ENCODE peak calls at places on chromosomes 6 and 20, in four cellular contexts. C is H1, Y is IMR-90, I is mesenchymal stem cell. L is an unnamed sample.

GRCh38 chr6:157332813-157333212 is 9.5 kb upstream of the TMEM242 start:
- DNase-seq in C (no peak), Y (no peak), I (no peak), L (no peak)

GRCh38 chr20:38833857-38834164 is 28.3 kb downstream of the PPP1R16B start:
- DNase-seq in C (no peak), Y (no peak), I (no peak), L (no peak)

GRCh38 chr6:89602713-89603112 is 35.8 kb downstream of the LYRM2 start:
- DNase-seq in C (no peak), Y (no peak), I (no peak), L (no peak)

GRCh38 chr6:134873500-134874388 is 76.2 kb downstream of the ALDH8A1 start:
- DNase-seq in C (no peak), Y (no peak), I (no peak), L (no peak)

GRCh38 chr20:40990542-40991120 is 38.0 kb upstream of the TOP1 start:
- DNase-seq in C (peak), Y (peak), I (peak), L (peak)

GRCh38 chr20:18657575-18657974 is 69.7 kb downstream of the DTD1 start:
- DNase-seq in C (no peak), Y (peak), I (no peak), L (no peak)

GRCh38 chr6:166497087-166497899 is 89.2 kb downstream of the RAMACL start:
- DNase-seq in C (no peak), Y (peak), I (peak), L (no peak)

GRCh38 chr6:45187841-45188240 is 140.3 kb upstream of the RUNX2 start:
- DNase-seq in C (no peak), Y (peak), I (peak), L (no peak)

GRCh38 chr20:48761023-48761785 is 66.6 kb downstream of the PREX1 start:
- DNase-seq in C (no peak), Y (no peak), I (no peak), L (no peak)

GRCh38 chr6:135358251-135358821 is 139.2 kb downstream of the AHI1 start:
- DNase-seq in C (no peak), Y (peak), I (peak), L (no peak)

GRCh38 chr6:158270389-158271127 is 41.7 kb upstream of the TULP4 start:
- DNase-seq in C (no peak), Y (no peak), I (no peak), L (no peak)

GRCh38 chr6:167827588-167828324 is 1.0 kb downstream of the AFDN start:
- DNase-seq in C (no peak), Y (peak), I (peak), L (peak)

GRCh38 chr6:38215225-38215624 is 395.7 kb downstream of the ZFAND3 start:
- DNase-seq in C (no peak), Y (no peak), I (no peak), L (no peak)

GRCh38 chr6:17200395-17200794 is 80.8 kb upstream of the RBM24 start:
- DNase-seq in C (peak), Y (no peak), I (peak), L (peak)

GRCh38 chr6:3068329-3069223 is at the start of gene RIPK1:
- DNase-seq in C (no peak), Y (peak), I (peak), L (peak)
- H2BK15ac ChIP-seq in C (peak), Y (no peak), I (peak), L (no peak)

GRCh38 chr20:63976980-63977391 is 2.5 kb downstream of the SAMD10 start:
- DNase-seq in C (no peak), Y (no peak), I (no peak), L (no peak)

GRCh38 chr20:63979549-63980316 is at the start of gene SAMD10:
- DNase-seq in C (no peak), Y (peak), I (peak), L (peak)

GRCh38 chr20:63978319-63979220 is 872 bp downstream of the SAMD10 start:
- DNase-seq in C (no peak), Y (peak), I (peak), L (peak)

GRCh38 chr20:63979221-63979548 is 257 bp downstream of the SAMD10 start:
- DNase-seq in C (no peak), Y (no peak), I (no peak), L (no peak)

GRCh38 chr20:63977392-63978276 is 1.8 kb downstream of the SAMD10 start:
- DNase-seq in C (no peak), Y (peak), I (peak), L (no peak)
- H2BK15ac ChIP-seq in C (peak), Y (no peak), I (peak), L (no peak)

DNA sequence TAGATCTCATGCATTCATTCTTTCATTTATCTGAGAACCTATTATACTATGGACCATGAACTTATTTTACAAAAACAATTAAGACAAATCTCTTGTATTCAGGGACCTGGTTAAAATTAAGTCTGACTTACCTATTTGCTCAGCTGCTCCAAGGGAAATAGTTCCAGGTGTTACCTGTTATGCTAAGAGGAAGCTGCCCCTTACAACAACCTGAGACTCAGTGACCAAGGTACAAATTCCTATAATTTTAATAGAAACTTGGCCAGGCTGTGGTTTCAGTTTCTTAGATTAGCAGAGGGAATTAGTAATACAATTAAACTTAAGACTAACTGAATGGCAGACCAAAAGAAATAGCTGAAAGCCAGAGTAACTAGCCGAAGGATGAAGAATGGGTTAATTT is 48.2 kb upstream of the GMPR start:
- DNase-seq in C (no peak), Y (no peak), I (no peak), L (no peak)
- H2BK15ac ChIP-seq in C (no peak), Y (no peak), I (no peak), L (no peak)

GRCh38 chr6:142926494-142927273 is 18.3 kb downstream of the HIVEP2 start:
- DNase-seq in C (no peak), Y (peak), I (peak), L (peak)
- H2BK15ac ChIP-seq in C (no peak), Y (peak), I (peak), L (no peak)

DNA sequence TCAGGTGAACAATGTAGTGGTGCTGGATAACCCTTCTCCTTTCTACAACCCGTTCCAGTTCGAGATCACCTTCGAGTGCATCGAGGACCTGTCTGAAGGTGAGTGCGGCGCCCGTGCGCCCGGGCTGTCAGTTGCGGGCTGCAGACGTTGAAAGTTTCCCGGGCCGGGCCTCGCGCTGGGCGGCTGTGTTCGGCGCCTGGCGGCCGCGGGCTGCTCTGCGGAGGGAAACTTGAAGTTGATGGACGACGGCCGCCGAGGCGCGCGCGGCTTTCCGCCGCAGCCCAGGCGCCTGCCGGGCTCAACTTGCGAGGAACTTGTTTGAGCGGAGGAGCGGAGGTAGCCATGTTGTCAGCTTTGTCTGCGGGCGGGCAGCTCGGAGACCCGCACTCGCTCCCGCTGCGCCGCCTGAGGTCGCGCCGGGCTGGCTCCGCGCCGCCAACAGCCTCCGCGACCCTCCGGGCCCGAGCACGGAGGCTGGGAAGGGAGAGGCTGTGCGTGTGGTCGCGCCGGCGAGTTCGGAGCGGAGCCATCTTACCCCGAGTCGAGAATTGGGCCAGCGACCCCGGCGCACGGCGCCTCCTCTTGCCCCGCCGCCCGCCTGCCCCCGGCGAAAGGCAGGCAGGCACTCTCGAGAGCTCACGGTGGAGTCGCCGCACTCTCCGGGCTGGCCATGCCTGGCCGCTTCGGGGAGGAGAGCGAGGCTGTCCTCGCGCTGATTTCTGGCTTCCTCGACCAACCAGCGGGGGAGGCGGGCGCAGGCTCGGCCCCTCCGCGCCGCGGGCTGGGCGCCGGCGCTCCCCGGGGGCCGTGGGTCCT is 681 bp downstream of the ASF1A start:
- DNase-seq in C (no peak), Y (peak), I (peak), L (peak)
- H2BK15ac ChIP-seq in C (no peak), Y (no peak), I (peak), L (no peak)

GRCh38 chr20:62354811-62355341 is 12.2 kb downstream of the LAMA5 start:
- DNase-seq in C (no peak), Y (no peak), I (no peak), L (no peak)
- H2BK15ac ChIP-seq in C (no peak), Y (no peak), I (peak), L (no peak)

GRCh38 chr20:62770916-62771315 is 25.4 kb upstream of the MRGBP start:
- DNase-seq in C (no peak), Y (no peak), I (no peak), L (no peak)

GRCh38 chr20:62772103-62772611 is 24.1 kb upstream of the MRGBP start:
- DNase-seq in C (no peak), Y (no peak), I (no peak), L (no peak)

GRCh38 chr20:62770111-62770910 is 26.0 kb upstream of the MRGBP start:
- DNase-seq in C (no peak), Y (no peak), I (no peak), L (no peak)

GRCh38 chr20:62772618-62772993 is 23.7 kb upstream of the MRGBP start:
- DNase-seq in C (no peak), Y (no peak), I (no peak), L (no peak)

DNA sequence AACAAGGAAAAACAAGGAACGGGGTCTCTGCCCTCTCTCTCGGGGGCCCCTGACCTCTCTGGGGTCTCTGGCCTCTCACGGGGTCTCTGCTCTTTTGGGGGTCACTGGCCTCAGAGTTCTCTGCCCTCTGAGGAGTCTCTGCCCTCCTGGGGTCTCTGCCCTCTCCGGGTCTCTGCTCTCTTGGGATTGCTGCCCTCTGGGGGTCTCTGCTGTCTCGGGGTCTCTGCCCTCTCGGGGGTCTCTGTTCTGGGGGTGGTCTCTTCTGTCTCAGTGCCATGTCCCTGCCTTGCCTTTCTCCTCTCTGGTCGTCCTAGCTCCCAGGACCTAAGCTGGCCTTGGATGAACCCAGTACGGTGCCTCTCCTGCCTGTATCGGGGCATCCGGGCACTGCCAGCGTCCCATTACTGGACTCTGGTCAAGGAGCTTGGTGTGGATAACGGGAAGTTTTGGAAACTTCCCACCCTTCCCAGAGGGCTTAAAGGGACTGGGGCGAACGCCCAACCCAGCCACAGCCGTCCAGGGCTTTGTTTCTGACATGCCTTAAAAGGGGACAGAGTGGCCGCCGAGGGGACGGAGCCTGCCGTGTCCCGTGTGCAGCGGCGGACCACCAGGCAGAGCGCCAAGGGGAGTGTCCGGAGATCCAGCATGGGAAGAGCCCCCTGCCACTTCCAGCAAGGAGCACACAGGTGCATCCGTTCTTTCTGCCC is 24.7 kb upstream of the MRGBP start:
- DNase-seq in C (no peak), Y (no peak), I (no peak), L (no peak)
- H2BK15ac ChIP-seq in C (no peak), Y (no peak), I (no peak), L (no peak)

GRCh38 chr6:82712826-82713225 is 349.2 kb downstream of the TPBG start:
- DNase-seq in C (no peak), Y (no peak), I (no peak), L (peak)

GRCh38 chr6:82705579-82705978 is 342.0 kb downstream of the TPBG start:
- DNase-seq in C (no peak), Y (no peak), I (no peak), L (no peak)

GRCh38 chr6:82711992-82712788 is 348.6 kb downstream of the TPBG start:
- DNase-seq in C (no peak), Y (no peak), I (peak), L (peak)

DNA sequence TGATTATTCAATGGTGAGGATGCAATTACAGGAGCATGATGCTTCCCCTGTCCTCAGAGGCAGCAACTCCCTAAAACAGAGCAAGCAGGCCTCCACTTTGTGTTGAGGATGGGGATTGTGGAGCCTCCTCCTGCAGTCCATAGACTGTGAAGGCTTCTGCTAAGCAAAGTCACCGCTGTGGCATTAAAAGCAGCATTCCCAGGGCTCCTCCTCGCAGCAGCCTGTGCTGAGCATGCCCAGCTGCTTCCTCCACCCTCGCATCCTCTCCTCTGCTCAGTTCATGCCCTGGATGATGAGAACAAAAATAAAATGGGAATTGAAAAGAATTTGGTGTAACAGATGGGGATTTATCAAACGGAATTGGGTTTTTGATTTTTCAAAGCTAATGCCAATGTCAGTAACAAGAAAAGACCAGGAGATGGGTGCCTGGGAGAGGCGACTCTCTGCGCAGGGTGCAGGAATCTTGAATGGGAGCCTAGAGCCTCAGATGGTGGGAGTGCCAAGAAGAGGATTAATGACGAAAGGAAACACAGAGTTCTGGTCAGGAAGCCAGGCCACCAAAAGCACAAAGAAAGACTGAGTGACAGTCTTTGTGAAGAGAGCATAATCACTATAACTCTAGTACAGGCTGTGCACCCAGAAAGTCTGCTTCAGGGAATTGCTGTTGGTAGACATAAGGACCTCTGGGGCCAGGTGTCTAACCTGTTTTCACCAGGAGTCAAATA is 347.6 kb downstream of the TPBG start:
- DNase-seq in C (no peak), Y (no peak), I (no peak), L (no peak)
- H2BK15ac ChIP-seq in C (no peak), Y (no peak), I (no peak), L (no peak)

GRCh38 chr20:64063389-64064144 is 569 bp downstream of the TCEA2 start:
- DNase-seq in C (no peak), Y (no peak), I (no peak), L (no peak)
- H2BK15ac ChIP-seq in C (no peak), Y (peak), I (peak), L (no peak)

DNA sequence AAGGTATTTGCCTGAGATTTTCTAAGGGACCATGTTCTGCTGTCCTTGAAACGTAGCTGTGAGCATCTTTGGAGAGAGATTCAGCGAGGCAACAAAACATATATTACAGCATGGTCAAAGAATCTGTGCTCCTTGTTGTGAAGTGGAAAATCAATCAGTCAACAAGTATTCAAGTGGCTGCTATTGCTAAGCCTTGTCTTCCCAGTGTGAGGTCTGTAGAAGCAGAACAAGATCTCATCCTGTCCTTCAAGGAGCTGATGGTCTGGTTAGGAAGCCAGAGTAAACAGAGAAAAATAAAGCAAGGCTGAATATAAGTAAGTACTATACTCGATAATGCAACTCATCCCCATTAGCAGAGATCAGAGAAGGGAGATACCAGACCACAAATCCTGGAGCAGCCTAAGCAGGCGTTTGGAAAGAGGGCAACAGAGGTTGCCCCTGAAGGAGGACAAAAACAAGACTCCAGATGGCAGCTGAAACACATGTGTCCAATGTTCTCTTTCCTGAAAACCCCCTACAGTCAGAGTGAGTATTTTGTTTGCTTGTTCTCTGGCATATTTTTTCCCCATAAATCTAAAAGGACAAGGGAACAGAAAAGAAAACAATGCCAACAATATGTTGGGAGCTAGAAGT is 392.0 kb downstream of the SYNE1 start:
- DNase-seq in C (no peak), Y (no peak), I (peak), L (peak)
- H2BK15ac ChIP-seq in C (no peak), Y (no peak), I (no peak), L (no peak)

L was measured in mesendoderm.